ENCODE peak calls at places on chromosome 20, in six cellular contexts. X, B, Z, I, S and N are unnamed samples.

GRCh38 chr20:7379621-7380220 is 560.5 kb downstream of the HAO1 start:
- DNase-seq in X (no peak), B (no peak), Z (no peak), I (no peak), S (no peak), N (no peak)

GRCh38 chr20:52060794-52061714 is 130.5 kb downstream of the ZFP64 start:
- DNase-seq in X (no peak), B (no peak), Z (no peak), I (peak), S (peak), N (no peak)

GRCh38 chr20:10388571-10388970 is 45.5 kb downstream of the MKKS start:
- DNase-seq in X (no peak), B (no peak), Z (no peak), I (no peak), S (no peak), N (no peak)

GRCh38 chr20:11271319-11271718 is 597.5 kb upstream of the JAG1 start:
- DNase-seq in X (no peak), B (no peak), Z (no peak), I (no peak), S (no peak), N (no peak)

GRCh38 chr20:58626076-58626475 is 25.0 kb upstream of the STX16 start:
- DNase-seq in X (no peak), B (no peak), Z (no peak), I (no peak), S (no peak), N (no peak)

GRCh38 chr20:12207875-12208274 is 290.2 kb downstream of the BTBD3 start:
- DNase-seq in X (no peak), B (no peak), Z (no peak), I (peak), S (peak), N (peak)

GRCh38 chr20:30812739-30813411 is 444.6 kb upstream of the DEFB115 start:
- DNase-seq in X (no peak), B (no peak), Z (no peak), I (no peak), S (no peak), N (no peak)

GRCh38 chr20:5848711-5849505 is 98.7 kb downstream of the SHLD1 start:
- DNase-seq in X (no peak), B (no peak), Z (no peak), I (peak), S (no peak), N (no peak)

GRCh38 chr20:63017826-63018411 is 11.2 kb upstream of the BHLHE23 start:
- DNase-seq in X (no peak), B (no peak), Z (peak), I (no peak), S (no peak), N (no peak)

GRCh38 chr20:50865114-50865513 is 66.1 kb downstream of the ADNP start:
- DNase-seq in X (no peak), B (no peak), Z (no peak), I (no peak), S (no peak), N (no peak)

GRCh38 chr20:21839982-21840381 is 134.5 kb downstream of the PAX1 start:
- DNase-seq in X (no peak), B (no peak), Z (no peak), I (no peak), S (no peak), N (no peak)

GRCh38 chr20:52923123-52923543 is 49.0 kb upstream of the TSHZ2 start:
- DNase-seq in X (no peak), B (peak), Z (no peak), I (peak), S (no peak), N (no peak)

GRCh38 chr20:10708342-10709185 is 34.8 kb upstream of the JAG1 start:
- DNase-seq in X (no peak), B (no peak), Z (no peak), I (peak), S (no peak), N (no peak)

GRCh38 chr20:17533396-17533795 is 2.2 kb upstream of the BFSP1 start:
- DNase-seq in X (no peak), B (no peak), Z (no peak), I (peak), S (peak), N (peak)

GRCh38 chr20:36885355-36885754 is 9.4 kb downstream of the TLDC2 start:
- DNase-seq in X (no peak), B (no peak), Z (no peak), I (no peak), S (no peak), N (no peak)

GRCh38 chr20:24987244-24987643 is 5.3 kb downstream of the APMAP start:
- DNase-seq in X (no peak), B (no peak), Z (no peak), I (no peak), S (no peak), N (no peak)

GRCh38 chr20:63696311-63696627 is 183 bp upstream of the TNFRSF6B start:
- DNase-seq in X (no peak), B (no peak), Z (peak), I (peak), S (no peak), N (peak)

GRCh38 chr20:1945134-1945618 is 48.7 kb downstream of the PDYN start:
- DNase-seq in X (no peak), B (peak), Z (no peak), I (peak), S (no peak), N (no peak)

GRCh38 chr20:7516631-7517051 is 423.6 kb downstream of the HAO1 start:
- DNase-seq in X (no peak), B (no peak), Z (no peak), I (no peak), S (no peak), N (no peak)

GRCh38 chr20:23541330-23541729 is 27.0 kb downstream of the CST9L start:
- DNase-seq in X (no peak), B (no peak), Z (no peak), I (no peak), S (no peak), N (no peak)

GRCh38 chr20:50146732-50147662 is 6.5 kb downstream of the PEDS1 start:
- DNase-seq in X (no peak), B (no peak), Z (peak), I (no peak), S (no peak), N (peak)

GRCh38 chr20:5569021-5569420 is 181.2 kb upstream of the SHLD1 start:
- DNase-seq in X (peak), B (peak), Z (peak), I (peak), S (peak), N (peak)

GRCh38 chr20:51322164-51322707 is 220.3 kb downstream of the NFATC2 start:
- DNase-seq in X (no peak), B (no peak), Z (no peak), I (no peak), S (no peak), N (no peak)

GRCh38 chr20:48153523-48153922 is 368.2 kb upstream of the SULF2 start:
- DNase-seq in X (no peak), B (no peak), Z (no peak), I (peak), S (no peak), N (peak)

GRCh38 chr20:20368414-20369352 is 779 bp downstream of the INSM1 start:
- DNase-seq in X (no peak), B (no peak), Z (no peak), I (no peak), S (no peak), N (no peak)

GRCh38 chr20:5918856-5919633 is 31.3 kb downstream of the TRMT6 start:
- DNase-seq in X (no peak), B (no peak), Z (no peak), I (peak), S (no peak), N (no peak)

GRCh38 chr20:33862709-33863403 is 51.7 kb downstream of the CHMP4B start:
- DNase-seq in X (peak), B (peak), Z (peak), I (peak), S (peak), N (peak)
- H3K4me3 ChIP-seq in X (no peak), B (no peak), Z (no peak), I (no peak), S (peak), N (no peak)

GRCh38 chr20:44621939-44622338 is 29.6 kb downstream of the ADA start:
- DNase-seq in X (no peak), B (no peak), Z (no peak), I (no peak), S (no peak), N (no peak)

GRCh38 chr20:44618318-44618731 is 33.2 kb downstream of the ADA start:
- DNase-seq in X (no peak), B (no peak), Z (peak), I (no peak), S (no peak), N (no peak)

GRCh38 chr20:44619294-44619693 is 32.2 kb downstream of the ADA start:
- DNase-seq in X (no peak), B (no peak), Z (no peak), I (no peak), S (no peak), N (no peak)

GRCh38 chr20:44621325-44621724 is 30.2 kb downstream of the ADA start:
- DNase-seq in X (no peak), B (no peak), Z (no peak), I (no peak), S (no peak), N (no peak)

GRCh38 chr20:44620030-44620429 is 31.5 kb downstream of the ADA start:
- DNase-seq in X (no peak), B (no peak), Z (no peak), I (no peak), S (no peak), N (no peak)
- H3K4me3 ChIP-seq in X (no peak), B (no peak), Z (no peak), I (no peak), S (no peak), N (no peak)

GRCh38 chr20:33399924-33400323 is 1.4 kb downstream of the CDK5RAP1 start:
- DNase-seq in X (no peak), B (no peak), Z (no peak), I (peak), S (no peak), N (no peak)
- H3K4me3 ChIP-seq in X (peak), B (no peak), Z (peak), I (no peak), S (no peak), N (peak)

GRCh38 chr20:38875170-38875993 is 50.8 kb upstream of the FAM83D start:
- DNase-seq in X (peak), B (peak), Z (peak), I (no peak), S (no peak), N (peak)
- H3K4me3 ChIP-seq in X (no peak), B (no peak), Z (peak), I (no peak), S (no peak), N (peak)